ENCODE peak calls at places on chromosomes 11 and 22, in six cellular contexts. Q, I, T, K, W and O are unnamed samples.

GRCh38 chr11:44746894-44747293 is 20.1 kb downstream of the TSPAN18 start:
- DNase-seq in I (no peak), W (no peak), Q (no peak), K (no peak), T (no peak), O (no peak)

GRCh38 chr11:2212411-2213251 is 41.0 kb upstream of the TH start:
- DNase-seq in Q (peak; percentile 9), K (no peak), I (no peak), T (no peak), W (no peak), O (no peak)

GRCh38 chr11:134497586-134497985 is 85.5 kb upstream of the B3GAT1 start:
- DNase-seq in Q (no peak), T (no peak), I (no peak), W (no peak), K (no peak), O (no peak)

GRCh38 chr11:14190992-14191773 is 167.8 kb downstream of the RRAS2 start:
- DNase-seq in T (no peak), I (no peak), Q (no peak), W (no peak), K (no peak), O (no peak)

GRCh38 chr11:57546869-57547518 is 9.6 kb downstream of the SMTNL1 start:
- DNase-seq in K (no peak), T (peak; percentile 26), W (no peak), I (peak; percentile 64), Q (no peak), O (no peak)

GRCh38 chr11:93515438-93515837 is 27.8 kb downstream of the SMCO4 start:
- DNase-seq in Q (no peak), K (no peak), W (no peak), I (no peak), T (no peak), O (no peak)

GRCh38 chr11:19814421-19814820 is 101.8 kb downstream of the NAV2 start:
- DNase-seq in T (no peak), I (no peak), W (no peak), Q (no peak), K (no peak), O (no peak)

GRCh38 chr11:45052361-45052760 is 94.1 kb upstream of the PRDM11 start:
- DNase-seq in K (no peak), T (no peak), I (no peak), Q (no peak), W (no peak), O (no peak)

GRCh38 chr11:22192642-22193347 is at the start of gene ANO5:
- DNase-seq in I (peak; percentile 87), T (peak; percentile 17), W (peak; percentile 7), K (peak; percentile 36), Q (peak; percentile 57), O (peak; percentile 66)

GRCh38 chr11:72352859-72353551 is 81.3 kb downstream of the CLPB start:
- DNase-seq in W (no peak), Q (no peak), T (peak; percentile 69), K (peak; percentile 17), I (peak; percentile 67), O (peak; percentile 7)

GRCh38 chr11:2380807-2381350 is 3.8 kb downstream of the CD81 start:
- DNase-seq in Q (no peak), T (no peak), I (no peak), W (no peak), K (no peak), O (no peak)

GRCh38 chr11:78499971-78500370 is 74.7 kb downstream of the NARS2 start:
- DNase-seq in T (peak; percentile 23), Q (no peak), I (no peak), K (no peak), W (no peak), O (no peak)

GRCh38 chr11:32172771-32173170 is 81.9 kb downstream of the RCN1 start:
- DNase-seq in Q (no peak), W (no peak), I (peak; percentile 59), T (peak; percentile 32), K (no peak), O (no peak)

GRCh38 chr22:46196268-46196667 is 45.9 kb downstream of the PPARA start:
- DNase-seq in I (no peak), T (no peak), W (no peak), K (no peak), Q (no peak), O (no peak)

GRCh38 chr11:7577883-7578242 is 64.1 kb downstream of the PPFIBP2 start:
- DNase-seq in K (no peak), T (peak; percentile 18), I (no peak), W (no peak), Q (no peak), O (peak; percentile 34)

GRCh38 chr22:36469094-36469710 is 12.2 kb downstream of the TXN2 start:
- DNase-seq in Q (no peak), W (no peak), I (no peak), K (no peak), T (no peak), O (no peak)

GRCh38 chr11:76787911-76788596 is 4.9 kb downstream of the TSKU start:
- DNase-seq in K (no peak), T (no peak), I (no peak), W (no peak), Q (no peak), O (no peak)

DNA sequence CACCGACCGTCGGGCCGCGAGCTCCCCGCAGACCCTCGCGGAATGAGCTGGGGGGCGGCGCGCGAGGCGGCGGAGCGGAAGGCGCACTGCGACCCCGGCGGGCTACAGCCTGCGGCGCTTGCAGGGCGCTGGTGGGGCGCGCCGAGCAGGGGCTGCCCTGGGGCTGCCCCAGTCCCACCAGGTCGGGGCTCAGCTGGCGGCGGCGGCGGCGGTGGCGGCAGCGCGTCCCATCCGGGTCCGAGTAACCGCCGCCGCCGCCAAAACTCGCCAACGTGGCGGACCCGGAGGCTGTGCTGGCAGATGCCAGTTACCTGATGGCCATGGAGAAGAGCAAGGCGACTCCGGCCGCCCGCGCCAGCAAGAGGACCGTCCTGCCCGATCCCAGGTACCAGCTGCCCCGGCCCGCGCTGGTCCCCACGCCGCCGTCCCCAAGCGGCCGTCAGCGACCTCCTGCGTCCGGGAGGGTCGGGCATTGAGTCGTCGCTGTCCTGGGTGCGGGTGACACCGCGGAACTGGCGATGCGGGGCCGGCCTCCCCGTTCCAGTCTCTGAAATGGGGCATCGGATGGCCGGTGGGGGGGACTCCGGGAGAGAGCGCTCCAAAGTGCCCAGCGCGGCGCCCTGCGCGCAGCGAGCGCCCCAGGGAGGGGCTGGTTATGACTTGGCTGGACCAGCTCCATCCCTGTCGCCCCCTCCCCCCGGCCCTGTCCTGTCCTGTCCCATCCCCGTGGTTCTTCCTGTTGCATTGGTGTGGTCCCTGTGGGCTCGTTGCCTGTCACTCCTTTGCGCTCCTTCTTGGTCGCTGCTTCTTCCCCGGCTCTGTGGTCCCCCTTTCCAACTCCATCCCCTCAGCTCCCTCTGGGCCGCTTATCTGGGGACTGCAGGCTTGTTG is 63.5 kb downstream of the CRYBB2 start:
- DNase-seq in K (no peak), I (peak; percentile 69), Q (peak; percentile 14), W (no peak), T (no peak), O (peak; percentile 48)
- TF ChIP-seq CTCF in K (no peak), I (peak; percentile 27), Q (peak; percentile 25), W (no peak), T (no peak), O (no peak)

GRCh38 chr11:122193457-122193856 is 77.4 kb upstream of the BLID start:
- DNase-seq in W (no peak), K (no peak), I (no peak), Q (no peak), T (no peak), O (no peak)
- TF ChIP-seq CTCF in W (no peak), K (no peak), I (no peak), Q (no peak), T (no peak), O (no peak)

DNA sequence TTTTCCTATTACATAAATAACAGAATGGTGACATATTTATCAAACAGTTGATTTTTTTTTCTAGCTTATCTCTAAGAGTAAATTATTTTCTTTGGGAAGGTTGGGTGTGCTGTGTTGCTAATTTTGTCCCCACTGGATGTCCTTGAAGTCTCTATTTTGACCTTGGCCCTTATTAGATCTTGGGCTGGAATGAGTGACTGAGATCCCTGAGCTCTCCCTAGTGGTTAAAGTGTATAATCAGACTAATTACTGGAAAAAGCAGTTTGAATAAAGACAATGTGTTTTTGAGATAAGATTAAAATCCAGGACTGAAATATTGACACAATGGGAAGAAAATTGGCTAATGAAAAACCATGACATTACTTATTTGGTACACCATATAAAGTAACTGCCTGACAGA is 56.1 kb downstream of the AASDHPPT start:
- DNase-seq in I (no peak), W (no peak), K (no peak), Q (no peak), T (no peak), O (no peak)
- TF ChIP-seq CTCF in I (peak; percentile 36), W (peak; percentile 12), K (peak; percentile 32), Q (no peak), T (peak; percentile 45), O (no peak)

GRCh38 chr22:17217179-17217578 is 2.1 kb downstream of the ADA2 start:
- DNase-seq in K (no peak), Q (no peak), W (no peak), T (no peak), I (peak; percentile 33), O (no peak)

GRCh38 chr22:17214416-17215043 is 4.7 kb downstream of the ADA2 start:
- DNase-seq in Q (no peak), K (no peak), I (no peak), W (no peak), T (no peak), O (no peak)

GRCh38 chr22:17213976-17214375 is 5.3 kb downstream of the ADA2 start:
- DNase-seq in I (peak; percentile 34), K (no peak), W (no peak), Q (no peak), T (peak; percentile 7), O (peak; percentile 62)

GRCh38 chr22:17222503-17222902 is 3.3 kb upstream of the ADA2 start:
- DNase-seq in I (no peak), Q (no peak), W (no peak), T (no peak), K (no peak), O (no peak)

DNA sequence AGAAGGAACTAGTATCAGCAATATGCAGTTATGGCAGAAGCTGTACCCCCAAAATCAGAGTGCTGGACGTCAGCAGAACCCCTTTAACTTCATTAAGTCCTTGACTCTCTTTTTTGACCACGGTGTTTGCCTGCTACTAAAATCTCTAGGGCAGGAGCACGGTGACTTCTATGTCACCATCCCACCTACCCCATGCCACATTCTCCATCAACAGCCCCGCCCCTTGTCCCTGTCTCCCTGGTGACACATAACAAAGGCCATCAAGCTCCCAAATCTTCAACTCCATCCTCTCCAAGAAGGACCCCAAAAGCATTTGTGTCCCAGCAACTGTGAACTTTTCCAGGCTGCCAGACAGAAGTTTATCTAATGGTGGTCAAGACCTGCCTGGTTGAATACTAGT is 894 bp downstream of the ADA2 start:
- DNase-seq in T (no peak), Q (no peak), I (no peak), K (no peak), W (no peak), O (no peak)
- TF ChIP-seq CTCF in T (no peak), Q (no peak), I (no peak), K (no peak), W (no peak), O (no peak)

GRCh38 chr11:64343740-64344133 is 3.7 kb downstream of the CCDC88B start:
- DNase-seq in Q (no peak), T (no peak), K (no peak), W (no peak), I (peak; percentile 37), O (no peak)
- TF ChIP-seq CTCF in Q (peak; percentile 32), T (no peak), K (peak; percentile 64), W (no peak), I (peak; percentile 35), O (no peak)

DNA sequence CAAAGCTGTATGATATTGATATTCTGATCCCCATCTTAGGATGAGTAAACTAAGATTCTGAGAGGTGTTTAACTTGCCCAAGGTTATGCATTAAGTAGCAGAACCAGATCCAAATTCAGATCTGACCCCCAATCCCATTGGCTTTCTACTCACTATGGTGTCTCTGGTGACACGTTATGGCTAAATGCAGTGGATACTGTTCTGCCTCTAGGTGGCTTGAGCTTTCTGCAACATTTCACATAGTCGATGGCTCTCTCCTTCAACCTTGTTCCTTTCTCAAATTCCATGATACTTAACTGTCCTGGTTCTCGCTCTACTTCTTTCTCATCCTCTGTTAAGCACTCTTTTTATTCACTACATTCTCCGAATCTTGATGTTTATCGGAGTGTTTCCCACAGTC is 9.4 kb downstream of the C11orf97 start:
- DNase-seq in K (no peak), T (no peak), I (peak; percentile 9), Q (no peak), W (no peak), O (no peak)
- TF ChIP-seq CTCF in K (peak; percentile 73), T (peak; percentile 57), I (peak; percentile 44), Q (peak; percentile 40), W (peak; percentile 46), O (peak; percentile 55)